ENCODE peak calls at places on chromosomes 3 and 15, in seven cellular contexts. G, E, I, L, Z, O and T are unnamed samples.
A peak's percentile ranks its signal among the peaks of the same experiment; 100 is the strongest.

GRCh38 chr3:133763797-133764734 is 17.9 kb downstream of the TF start:
- DNase-seq in G (peak; percentile 7), I (no peak), L (no peak), O (no peak), E (peak; percentile 25), Z (no peak), T (no peak)

GRCh38 chr15:26113296-26113695 is 250.2 kb upstream of the ATP10A start:
- DNase-seq in Z (no peak), L (no peak), O (no peak), G (no peak), E (no peak), I (no peak), T (no peak)

GRCh38 chr15:79322306-79322705 is 11.4 kb downstream of the TMED3 start:
- DNase-seq in G (no peak), I (no peak), O (no peak), Z (no peak), E (no peak), L (no peak), T (peak; percentile 64)

GRCh38 chr15:25241241-25241801 is 197.5 kb downstream of the UBE3A start:
- DNase-seq in Z (no peak), E (no peak), G (no peak), I (no peak), O (no peak), L (no peak), T (no peak)

GRCh38 chr3:122960652-122961051 is 66.9 kb downstream of the SEMA5B start:
- DNase-seq in Z (no peak), L (no peak), I (no peak), G (no peak), E (no peak), O (no peak), T (no peak)

GRCh38 chr15:74869726-74870407 is 3.3 kb downstream of the SCAMP2 start:
- DNase-seq in Z (no peak), G (no peak), I (no peak), L (peak; percentile 100), E (no peak), O (peak; percentile 39), T (peak; percentile 43)

GRCh38 chr3:5657109-5657508 is 469.6 kb downstream of the EDEM1 start:
- DNase-seq in G (no peak), L (no peak), I (no peak), Z (no peak), O (no peak), E (no peak), T (no peak)

GRCh38 chr3:15779111-15779510 is 18.7 kb downstream of the ANKRD28 start:
- DNase-seq in G (no peak), I (no peak), E (no peak), L (no peak), Z (no peak), O (no peak), T (no peak)

GRCh38 chr15:95902606-95903005 is 427.9 kb upstream of the NR2F2 start:
- DNase-seq in G (no peak), L (no peak), O (no peak), I (no peak), E (no peak), Z (no peak), T (no peak)

GRCh38 chr3:138297059-138297607 is 32.5 kb downstream of the NME9 start:
- DNase-seq in L (no peak), O (no peak), I (no peak), Z (no peak), G (no peak), E (no peak), T (no peak)

GRCh38 chr3:65597225-65597951 is 441.3 kb downstream of the MAGI1 start:
- DNase-seq in I (no peak), G (peak; percentile 39), O (peak; percentile 54), L (no peak), Z (no peak), E (no peak), T (peak; percentile 21)

GRCh38 chr3:113804701-113805100 is 33.9 kb upstream of the GRAMD1C start:
- DNase-seq in L (no peak), E (no peak), G (no peak), O (no peak), Z (no peak), I (no peak), T (no peak)